ENCODE peak calls at places on chromosomes 1 and 21, in five cellular contexts. A, U, K, E and G are unnamed samples.

GRCh38 chr1:7207875-7208646 is 422.8 kb downstream of the CAMTA1 start:
- DNase-seq in A (peak; percentile 73), U (peak; percentile 31), K (peak; percentile 62), E (peak; percentile 73), G (peak; percentile 65)

GRCh38 chr21:26836546-26836945 is 8.7 kb downstream of the ADAMTS1 start:
- DNase-seq in A (no peak), U (no peak), K (peak; percentile 21), E (no peak), G (peak; percentile 35)

GRCh38 chr1:8603220-8603616 is 214.2 kb downstream of the RERE start:
- DNase-seq in A (peak; percentile 52), U (no peak), K (peak; percentile 53), E (peak; percentile 51), G (peak; percentile 34)

GRCh38 chr1:220084460-220084859 is 5.1 kb downstream of the BPNT1 start:
- DNase-seq in A (no peak), U (no peak), K (peak; percentile 5), E (no peak), G (no peak)

GRCh38 chr1:155574077-155574476 is 11.5 kb upstream of the ASH1L start:
- DNase-seq in A (no peak), U (no peak), K (no peak), E (no peak), G (no peak)

GRCh38 chr1:239386453-239387303 is at the start of gene CHRM3:
- DNase-seq in A (no peak), U (peak; percentile 24), K (peak; percentile 3), E (peak; percentile 6), G (no peak)

GRCh38 chr1:111286912-111287311 is 3.7 kb upstream of the CHIA start:
- DNase-seq in A (no peak), U (no peak), K (no peak), E (no peak), G (no peak)

GRCh38 chr1:11101347-11101746 is 1.7 kb upstream of the EXOSC10 start:
- DNase-seq in A (no peak), U (no peak), K (no peak), E (no peak), G (no peak)

GRCh38 chr1:202812176-202813026 is 1.6 kb downstream of the PCAT6 start:
- DNase-seq in A (no peak), U (no peak), K (no peak), E (peak; percentile 7), G (no peak)

GRCh38 chr1:218347713-218348627 is 2.8 kb downstream of the TGFB2 start:
- DNase-seq in A (peak; percentile 70), U (no peak), K (peak; percentile 84), E (peak; percentile 31), G (peak; percentile 85)

GRCh38 chr1:58950897-58951296 is 167.1 kb upstream of the JUN start:
- DNase-seq in A (no peak), U (no peak), K (no peak), E (no peak), G (no peak)

GRCh38 chr21:34311561-34312330 is 52.1 kb upstream of the KCNE2 start:
- DNase-seq in A (no peak), U (peak; percentile 30), K (no peak), E (no peak), G (no peak)

GRCh38 chr1:186326009-186326408 is 49.0 kb downstream of the TPR start:
- DNase-seq in A (no peak), U (no peak), K (no peak), E (peak; percentile 29), G (peak; percentile 15)

GRCh38 chr1:94300731-94301130 is 63.3 kb upstream of the ARHGAP29 start:
- DNase-seq in A (no peak), U (no peak), K (no peak), E (no peak), G (no peak)

GRCh38 chr1:228809621-228810313 is 74.5 kb downstream of the RHOU start:
- DNase-seq in A (no peak), U (no peak), K (no peak), E (no peak), G (no peak)

GRCh38 chr1:234950598-234950997 is 178.0 kb downstream of the TOMM20 start:
- DNase-seq in A (peak; percentile 41), U (no peak), K (no peak), E (no peak), G (no peak)

GRCh38 chr1:96424882-96425281 is 296.7 kb upstream of the PTBP2 start:
- DNase-seq in A (peak; percentile 31), U (no peak), K (peak; percentile 39), E (peak; percentile 57), G (no peak)

GRCh38 chr1:228081144-228081543 is 1.4 kb upstream of the ARF1 start:
- DNase-seq in A (no peak), U (no peak), K (no peak), E (peak; percentile 43), G (no peak)

GRCh38 chr21:21921410-21922232 is 923.4 kb downstream of the NCAM2 start:
- DNase-seq in A (peak; percentile 11), U (no peak), K (peak; percentile 37), E (peak; percentile 49), G (peak; percentile 16)

GRCh38 chr1:223853748-223854147 is 8.0 kb upstream of the TP53BP2 start:
- DNase-seq in A (no peak), U (no peak), K (no peak), E (no peak), G (no peak)